ENCODE peak calls at places on chromosome 4, in four cellular contexts. R, E, M and Z are unnamed samples.

GRCh38 chr4:71235321-71236206 is 103.3 kb upstream of the SLC4A4 start:
- DNase-seq in E (no peak), M (no peak), R (no peak), Z (no peak)

GRCh38 chr4:114782842-114783595 is 184.4 kb downstream of the UGT8 start:
- DNase-seq in R (no peak), E (peak), M (no peak), Z (no peak)

GRCh38 chr4:52640808-52641595 is 18.1 kb downstream of the USP46 start:
- DNase-seq in M (peak), E (peak), R (no peak), Z (no peak)

GRCh38 chr4:107824367-107825071 is at the start of gene SGMS2:
- DNase-seq in E (peak), M (peak), R (peak), Z (peak)

GRCh38 chr4:7691992-7692391 is 247.7 kb downstream of the AFAP1 start:
- DNase-seq in R (no peak), M (no peak), E (no peak), Z (no peak)

GRCh38 chr4:145868637-145869409 is 69.8 kb downstream of the ZNF827 start:
- DNase-seq in E (no peak), M (no peak), R (no peak), Z (no peak)

GRCh38 chr4:145297556-145297955 is 117.2 kb upstream of the OTUD4 start:
- DNase-seq in E (no peak), R (no peak), M (no peak), Z (no peak)

GRCh38 chr4:139281212-139281611 is 1.2 kb upstream of the MGARP start:
- DNase-seq in M (no peak), E (no peak), R (no peak), Z (no peak)

GRCh38 chr4:172858731-172859230 is 309.8 kb upstream of the GALNT7 start:
- DNase-seq in M (no peak), R (no peak), E (no peak), Z (no peak)

GRCh38 chr4:88276952-88277710 is 7.2 kb downstream of the PPM1K start:
- DNase-seq in E (no peak), M (no peak), R (no peak), Z (no peak)

GRCh38 chr4:39821951-39822350 is 124.0 kb downstream of the UBE2K start:
- DNase-seq in R (no peak), E (no peak), M (no peak), Z (no peak)

GRCh38 chr4:111631157-111631999 is 513.9 kb upstream of the FAM241A start:
- DNase-seq in M (no peak), R (no peak), E (no peak), Z (no peak)

GRCh38 chr4:94924566-94924965 is 166.8 kb downstream of the BMPR1B start:
- DNase-seq in E (no peak), R (no peak), M (no peak), Z (no peak)

GRCh38 chr4:95596676-95597075 is 47.9 kb upstream of the UNC5C start:
- DNase-seq in R (no peak), E (no peak), M (no peak), Z (no peak)

GRCh38 chr4:71162386-71162785 is 168.9 kb downstream of the DCK start:
- DNase-seq in R (no peak), M (no peak), E (no peak), Z (no peak)

GRCh38 chr4:61374612-61374920 is 174.4 kb downstream of the ADGRL3 start:
- DNase-seq in R (no peak), M (no peak), E (peak), Z (no peak)

GRCh38 chr4:76539979-76540378 is 105.0 kb downstream of the SHROOM3 start:
- DNase-seq in M (no peak), E (peak), R (no peak), Z (no peak)

GRCh38 chr4:110120506-110120905 is 77.9 kb downstream of the ELOVL6 start:
- DNase-seq in M (no peak), R (no peak), E (no peak), Z (no peak)

GRCh38 chr4:145912391-145912790 is 26.2 kb downstream of the ZNF827 start:
- DNase-seq in M (no peak), E (no peak), R (no peak), Z (no peak)

GRCh38 chr4:100823066-100823992 is 305.5 kb upstream of the EMCN start:
- DNase-seq in M (no peak), E (peak), R (no peak), Z (peak)

GRCh38 chr4:167321299-167321698 is 87.0 kb upstream of the SPOCK3 start:
- DNase-seq in R (no peak), E (no peak), M (no peak), Z (no peak)

GRCh38 chr4:125198916-125199315 is 115.8 kb upstream of the FAT4 start:
- DNase-seq in E (peak), M (no peak), R (no peak), Z (no peak)